ENCODE peak calls at places on chromosomes 7 and 10, in four cellular contexts. R, I, B and G are unnamed samples.

GRCh38 chr7:91412298-91412697 is 148.1 kb downstream of the FZD1 start:
- DNase-seq in R (no peak), I (no peak), B (no peak), G (no peak)

GRCh38 chr7:21276471-21277035 is 151.3 kb upstream of the SP4 start:
- DNase-seq in R (no peak), I (no peak), B (no peak), G (no peak)

GRCh38 chr7:100546868-100547800 is 8.1 kb downstream of the AGFG2 start:
- DNase-seq in R (peak; percentile 83), I (no peak), B (no peak), G (no peak)

GRCh38 chr7:17593854-17594419 is 295.5 kb downstream of the AHR start:
- DNase-seq in R (no peak), I (no peak), B (no peak), G (no peak)

GRCh38 chr10:25026463-25026862 is 10.1 kb downstream of the THNSL1 start:
- DNase-seq in R (peak; percentile 14), I (no peak), B (no peak), G (no peak)

GRCh38 chr7:27032843-27033242 is 63.0 kb downstream of the HOXA1 start:
- DNase-seq in R (no peak), I (no peak), B (no peak), G (no peak)

GRCh38 chr10:14326581-14326980 is 4.1 kb downstream of the FRMD4A start:
- DNase-seq in R (no peak), I (no peak), B (no peak), G (no peak)

GRCh38 chr10:5546891-5547683 is 22.3 kb downstream of the CALML3 start:
- DNase-seq in R (no peak), I (no peak), B (no peak), G (peak; percentile 34)

GRCh38 chr10:89217057-89217990 is 10.2 kb upstream of the CH25H start:
- DNase-seq in R (peak; percentile 56), I (no peak), B (peak; percentile 12), G (peak; percentile 43)

GRCh38 chr10:75825220-75825619 is 393.8 kb downstream of the LRMDA start:
- DNase-seq in R (no peak), I (no peak), B (no peak), G (no peak)

GRCh38 chr7:123929107-123929506 is 4.1 kb downstream of the SPAM1 start:
- DNase-seq in R (no peak), I (no peak), B (no peak), G (no peak)

GRCh38 chr7:2353650-2354172 is 916 bp upstream of the EIF3B start:
- DNase-seq in R (peak; percentile 94), I (peak; percentile 36), B (peak; percentile 63), G (peak; percentile 78)

GRCh38 chr10:51386248-51386885 is 312.1 kb downstream of the PRKG1 start:
- DNase-seq in R (no peak), I (no peak), B (no peak), G (no peak)

GRCh38 chr7:94297397-94297838 is 97.3 kb upstream of the COL1A2 start:
- DNase-seq in R (no peak), I (no peak), B (no peak), G (no peak)

GRCh38 chr10:21496285-21497176 is 29.0 kb downstream of the SKIDA1 start:
- DNase-seq in R (peak; percentile 72), I (no peak), B (no peak), G (peak; percentile 54)

GRCh38 chr10:70380350-70381135 is 1.9 kb downstream of the LRRC20 start:
- DNase-seq in R (no peak), I (no peak), B (no peak), G (no peak)

GRCh38 chr10:35379226-35380137 is 43.2 kb downstream of the CCNY start:
- DNase-seq in R (peak; percentile 94), I (no peak), B (peak; percentile 60), G (no peak)

GRCh38 chr7:99030951-99031350 is 113.0 kb downstream of the SMURF1 start:
- DNase-seq in R (no peak), I (no peak), B (no peak), G (no peak)

GRCh38 chr10:18500576-18500975 is 150.8 kb downstream of the NSUN6 start:
- DNase-seq in R (no peak), I (no peak), B (no peak), G (no peak)

GRCh38 chr7:20447021-20447420 is 116.3 kb downstream of the ITGB8 start:
- DNase-seq in R (no peak), I (no peak), B (peak; percentile 23), G (no peak)

GRCh38 chr10:103127241-103127640 is 65.8 kb downstream of the NT5C2 start:
- DNase-seq in R (no peak), I (no peak), B (no peak), G (no peak)

GRCh38 chr7:44398506-44398905 is 73.1 kb upstream of the CAMK2B start:
- DNase-seq in R (no peak), I (no peak), B (no peak), G (no peak)

GRCh38 chr7:2405601-2406345 is 2.4 kb downstream of the CHST12 start:
- DNase-seq in R (peak; percentile 70), I (no peak), B (peak; percentile 89), G (no peak)

GRCh38 chr7:15723840-15724239 is 37.4 kb upstream of the MEOX2 start:
- DNase-seq in R (no peak), I (no peak), B (no peak), G (no peak)

GRCh38 chr7:147803625-147804024 is 786.9 kb upstream of the C7orf33 start:
- DNase-seq in R (no peak), I (no peak), B (no peak), G (no peak)

GRCh38 chr7:99392659-99393362 is 15.6 kb downstream of the PDAP1 start:
- DNase-seq in R (peak; percentile 85), I (peak; percentile 61), B (no peak), G (no peak)

GRCh38 chr7:142459557-142459963 is 201.7 kb upstream of the PRSS58 start:
- DNase-seq in R (peak; percentile 69), I (no peak), B (no peak), G (peak; percentile 25)

DNA sequence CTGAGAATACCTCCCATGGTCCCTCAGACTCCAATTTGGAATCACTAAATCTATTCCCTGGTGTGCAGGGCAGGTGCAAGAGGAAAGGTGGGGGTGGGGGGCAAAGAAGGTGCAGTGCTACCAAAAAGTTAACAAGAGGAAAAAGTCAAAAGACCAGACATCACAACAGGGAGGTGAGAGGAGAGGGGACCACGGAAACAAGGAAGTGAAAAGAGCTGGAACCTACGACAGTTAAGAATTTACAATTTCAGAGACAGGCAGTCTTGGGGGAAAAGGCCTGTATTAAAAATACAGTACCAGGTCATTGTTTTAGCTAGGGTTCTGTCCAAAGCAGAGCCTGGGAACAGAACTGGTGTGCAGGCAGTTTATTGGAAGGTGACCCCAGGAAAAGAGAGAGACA is 14.6 kb downstream of the ITGB1 start:
- DNase-seq in R (no peak), I (no peak), B (no peak), G (no peak)
- TF ChIP-seq JUND in R (no peak), I (no peak), B (no peak), G (no peak)

DNA sequence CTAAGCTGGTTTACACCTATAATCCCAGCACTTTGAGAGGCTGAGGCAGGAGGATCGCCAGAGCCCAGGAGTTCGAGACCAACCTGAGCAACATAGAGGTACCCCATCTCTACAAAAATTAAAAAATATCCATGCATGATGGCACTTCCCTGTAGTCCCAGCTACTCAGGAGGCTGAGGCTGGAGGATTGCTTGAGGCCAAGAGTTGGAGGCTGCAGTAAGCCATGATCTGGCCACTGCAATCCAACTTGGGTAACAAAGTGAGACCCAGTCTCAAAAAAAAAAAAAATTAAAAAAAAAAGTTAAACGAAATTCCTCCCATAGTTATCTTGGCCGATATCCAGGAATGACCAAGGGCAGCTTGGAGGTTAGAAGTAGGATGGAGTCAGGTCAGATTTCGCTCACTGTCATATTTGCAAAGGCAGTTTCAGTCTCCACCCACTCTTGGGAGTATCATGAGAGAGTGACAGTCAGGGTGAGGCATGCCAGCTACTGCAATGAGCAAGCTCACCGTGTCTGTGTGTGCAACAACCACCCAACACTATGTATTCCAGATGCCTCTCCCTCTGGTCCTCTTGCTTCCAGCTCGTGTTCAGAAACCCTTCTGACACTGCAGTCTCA is 6.0 kb upstream of the ZDHHC4 start:
- DNase-seq in R (no peak), I (no peak), B (no peak), G (peak; percentile 89)
- TF ChIP-seq USF2 in R (no peak), I (no peak), B (no peak), G (no peak)

GRCh38 chr7:28885771-28886170 is 72.4 kb downstream of the TRIL start:
- DNase-seq in R (no peak), I (no peak), B (no peak), G (no peak)

GRCh38 chr7:28889290-28889689 is 68.8 kb downstream of the TRIL start:
- DNase-seq in R (no peak), I (no peak), B (no peak), G (no peak)

GRCh38 chr7:28893888-28894287 is 64.2 kb downstream of the TRIL start:
- DNase-seq in R (no peak), I (no peak), B (no peak), G (no peak)

GRCh38 chr7:28891192-28891872 is 66.8 kb downstream of the TRIL start:
- DNase-seq in R (no peak), I (peak; percentile 29), B (no peak), G (peak; percentile 33)

GRCh38 chr7:28890137-28890536 is 68.0 kb downstream of the TRIL start:
- DNase-seq in R (no peak), I (peak; percentile 64), B (no peak), G (no peak)
- TF ChIP-seq ATF3 in R (no peak), I (no peak), B (no peak), G (no peak)

GRCh38 chr10:48658889-48659269 is 25.8 kb upstream of the WDFY4 start:
- DNase-seq in R (no peak), I (no peak), B (no peak), G (no peak)
- TF ChIP-seq JUND in R (no peak), I (no peak), B (no peak), G (no peak)

DNA sequence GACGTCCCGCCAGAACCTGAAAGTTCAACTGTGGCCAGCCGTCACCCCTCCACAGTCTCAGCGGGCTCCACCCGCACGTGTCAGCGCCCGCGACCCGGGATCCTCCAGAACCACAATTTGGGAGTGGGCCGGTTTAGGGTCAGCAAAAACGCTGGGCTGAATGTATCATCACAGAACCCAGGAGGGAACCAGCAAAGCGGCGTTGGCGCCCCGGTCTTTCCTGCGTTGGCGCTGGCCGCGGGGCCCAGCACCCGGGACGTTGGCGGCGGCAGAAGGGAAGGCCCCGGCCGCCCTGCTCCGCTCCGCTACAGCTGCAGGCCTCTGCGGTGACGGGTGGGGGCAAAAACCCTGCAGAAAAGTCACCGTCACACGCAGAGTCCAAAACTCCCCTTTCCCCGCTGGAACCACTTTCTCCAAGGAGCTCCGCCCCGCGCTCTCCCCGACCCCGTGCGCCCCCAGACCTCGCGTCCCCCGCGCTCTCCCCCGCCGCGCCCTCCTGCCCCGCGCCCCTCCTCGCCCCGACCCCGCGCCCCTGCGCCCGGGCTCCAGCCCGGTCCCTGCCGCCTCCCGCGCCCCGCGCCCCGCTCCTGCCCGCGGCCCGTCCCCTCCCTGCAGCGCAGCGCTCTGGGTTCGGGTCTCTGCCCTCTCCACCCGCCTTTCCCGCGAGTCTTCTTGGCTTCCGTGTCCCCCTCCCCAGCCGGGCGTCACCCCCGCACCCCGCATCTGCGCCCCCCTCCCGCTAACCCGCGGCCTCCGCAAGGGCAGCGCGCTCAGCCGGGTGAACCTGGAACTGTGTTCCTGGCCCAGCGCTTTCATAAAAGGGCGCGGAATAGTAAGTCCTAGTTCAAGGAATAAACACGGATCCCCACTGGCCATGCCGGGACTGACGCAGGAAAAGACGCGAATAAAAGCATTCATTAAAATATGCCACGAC is 24.0 kb upstream of the RNF32 start:
- DNase-seq in R (no peak), I (no peak), B (no peak), G (peak; percentile 54)
- TF ChIP-seq USF2 in R (no peak), I (no peak), B (no peak), G (no peak)

GRCh38 chr7:151439855-151440798 is at the start of gene CRYGN:
- DNase-seq in R (no peak), I (no peak), B (no peak), G (no peak)
- TF ChIP-seq ATF3 in R (no peak), I (no peak), B (no peak), G (no peak)

GRCh38 chr10:113882240-113882639 is 27.8 kb downstream of the NHLRC2 start:
- DNase-seq in R (no peak), I (no peak), B (no peak), G (no peak)
- TF ChIP-seq JUND in R (no peak), I (no peak), B (no peak), G (no peak)